ENCODE peak calls at places on chromosome 18, in eight cellular contexts. One of them, this sample, is unnamed.

GRCh38 chr18:60892441-60892840 is 440.8 kb upstream of the CDH20 start:
- DNase-seq in GM03348: no peak
- DNase-seq in CD4-positive, CD25-positive, alpha-beta regulatory T cell: no peak
- DNase-seq in brain microvascular endothelial cell: no peak
- DNase-seq in coronary artery: no peak
- DNase-seq in HS-5: peak
- DNase-seq in GM04504: no peak
- DNase-seq in Ammon's horn: no peak
- DNase-seq in this sample: no peak

GRCh38 chr18:77617681-77618080 is 368.0 kb downstream of the GALR1 start:
- DNase-seq in GM03348: no peak
- DNase-seq in GM04504: no peak
- DNase-seq in HS-5: no peak
- DNase-seq in CD4-positive, CD25-positive, alpha-beta regulatory T cell: no peak
- DNase-seq in coronary artery: no peak
- DNase-seq in brain microvascular endothelial cell: peak
- DNase-seq in Ammon's horn: no peak
- DNase-seq in this sample: no peak

GRCh38 chr18:49613141-49613641 is 51.3 kb downstream of the LIPG start:
- DNase-seq in GM04504: no peak
- DNase-seq in brain microvascular endothelial cell: no peak
- DNase-seq in HS-5: no peak
- DNase-seq in Ammon's horn: peak
- DNase-seq in coronary artery: no peak
- DNase-seq in CD4-positive, CD25-positive, alpha-beta regulatory T cell: no peak
- DNase-seq in GM03348: no peak
- DNase-seq in this sample: no peak

GRCh38 chr18:35635171-35635570 is 53.6 kb downstream of the GALNT1 start:
- DNase-seq in brain microvascular endothelial cell: no peak
- DNase-seq in Ammon's horn: no peak
- DNase-seq in GM03348: peak
- DNase-seq in GM04504: peak
- DNase-seq in CD4-positive, CD25-positive, alpha-beta regulatory T cell: no peak
- DNase-seq in coronary artery: no peak
- DNase-seq in HS-5: no peak
- DNase-seq in this sample: no peak

GRCh38 chr18:2857491-2858063 is 10.8 kb downstream of the EMILIN2 start:
- DNase-seq in CD4-positive, CD25-positive, alpha-beta regulatory T cell: no peak
- DNase-seq in brain microvascular endothelial cell: peak
- DNase-seq in HS-5: no peak
- DNase-seq in GM04504: peak
- DNase-seq in GM03348: peak
- DNase-seq in coronary artery: peak
- DNase-seq in Ammon's horn: peak
- DNase-seq in this sample: peak

GRCh38 chr18:12515550-12515949 is 107.8 kb downstream of the PRELID3A start:
- DNase-seq in CD4-positive, CD25-positive, alpha-beta regulatory T cell: no peak
- DNase-seq in coronary artery: no peak
- DNase-seq in brain microvascular endothelial cell: no peak
- DNase-seq in GM03348: no peak
- DNase-seq in GM04504: no peak
- DNase-seq in Ammon's horn: no peak
- DNase-seq in HS-5: no peak
- DNase-seq in this sample: no peak

GRCh38 chr18:79625195-79625923 is 54.2 kb upstream of the CTDP1 start:
- DNase-seq in CD4-positive, CD25-positive, alpha-beta regulatory T cell: no peak
- DNase-seq in GM03348: no peak
- DNase-seq in Ammon's horn: peak
- DNase-seq in GM04504: no peak
- DNase-seq in coronary artery: no peak
- DNase-seq in brain microvascular endothelial cell: no peak
- DNase-seq in HS-5: no peak
- DNase-seq in this sample: peak

GRCh38 chr18:49018961-49019445 is 68.2 kb upstream of the SMAD7 start:
- DNase-seq in Ammon's horn: no peak
- DNase-seq in coronary artery: no peak
- DNase-seq in brain microvascular endothelial cell: no peak
- DNase-seq in CD4-positive, CD25-positive, alpha-beta regulatory T cell: no peak
- DNase-seq in GM04504: no peak
- DNase-seq in HS-5: no peak
- DNase-seq in GM03348: no peak
- DNase-seq in this sample: no peak

GRCh38 chr18:74778191-74778847 is 180.6 kb downstream of the ZNF407 start:
- DNase-seq in brain microvascular endothelial cell: no peak
- DNase-seq in GM04504: no peak
- DNase-seq in coronary artery: no peak
- DNase-seq in HS-5: no peak
- DNase-seq in GM03348: peak
- DNase-seq in CD4-positive, CD25-positive, alpha-beta regulatory T cell: no peak
- DNase-seq in Ammon's horn: no peak
- DNase-seq in this sample: no peak

GRCh38 chr18:22074343-22075070 is 94.9 kb upstream of the GATA6 start:
- DNase-seq in GM04504: no peak
- DNase-seq in brain microvascular endothelial cell: no peak
- DNase-seq in GM03348: no peak
- DNase-seq in HS-5: no peak
- DNase-seq in Ammon's horn: no peak
- DNase-seq in coronary artery: no peak
- DNase-seq in CD4-positive, CD25-positive, alpha-beta regulatory T cell: no peak
- DNase-seq in this sample: peak

GRCh38 chr18:21330122-21330701 is 88.2 kb downstream of the GREB1L start:
- DNase-seq in CD4-positive, CD25-positive, alpha-beta regulatory T cell: no peak
- DNase-seq in GM04504: peak
- DNase-seq in coronary artery: no peak
- DNase-seq in brain microvascular endothelial cell: peak
- DNase-seq in GM03348: peak
- DNase-seq in Ammon's horn: no peak
- DNase-seq in HS-5: peak
- DNase-seq in this sample: peak

GRCh38 chr18:75551071-75551470 is 123.6 kb upstream of the SMIM21 start:
- DNase-seq in HS-5: no peak
- DNase-seq in CD4-positive, CD25-positive, alpha-beta regulatory T cell: no peak
- DNase-seq in GM04504: no peak
- DNase-seq in brain microvascular endothelial cell: no peak
- DNase-seq in coronary artery: no peak
- DNase-seq in GM03348: no peak
- DNase-seq in Ammon's horn: peak
- DNase-seq in this sample: no peak

GRCh38 chr18:58381676-58382411 is 247.0 kb downstream of the ALPK2 start:
- DNase-seq in coronary artery: no peak
- DNase-seq in CD4-positive, CD25-positive, alpha-beta regulatory T cell: no peak
- DNase-seq in Ammon's horn: no peak
- DNase-seq in HS-5: no peak
- DNase-seq in GM04504: no peak
- DNase-seq in brain microvascular endothelial cell: no peak
- DNase-seq in GM03348: no peak
- DNase-seq in this sample: no peak

GRCh38 chr18:3012920-3013810 is at the start of gene LPIN2:
- DNase-seq in coronary artery: peak
- DNase-seq in CD4-positive, CD25-positive, alpha-beta regulatory T cell: peak
- DNase-seq in Ammon's horn: peak
- DNase-seq in HS-5: peak
- DNase-seq in GM04504: peak
- DNase-seq in GM03348: peak
- DNase-seq in brain microvascular endothelial cell: peak
- DNase-seq in this sample: peak

GRCh38 chr18:34097312-34097711 is 127.4 kb downstream of the NOL4 start:
- DNase-seq in GM04504: no peak
- DNase-seq in brain microvascular endothelial cell: peak
- DNase-seq in CD4-positive, CD25-positive, alpha-beta regulatory T cell: no peak
- DNase-seq in GM03348: no peak
- DNase-seq in coronary artery: no peak
- DNase-seq in Ammon's horn: no peak
- DNase-seq in HS-5: no peak
- DNase-seq in this sample: no peak

GRCh38 chr18:21366896-21367295 is 124.9 kb downstream of the GREB1L start:
- DNase-seq in GM04504: no peak
- DNase-seq in CD4-positive, CD25-positive, alpha-beta regulatory T cell: no peak
- DNase-seq in brain microvascular endothelial cell: no peak
- DNase-seq in GM03348: no peak
- DNase-seq in HS-5: no peak
- DNase-seq in Ammon's horn: no peak
- DNase-seq in coronary artery: no peak
- DNase-seq in this sample: no peak

GRCh38 chr18:26777316-26778053 is 88.0 kb downstream of the AQP4 start:
- DNase-seq in GM04504: no peak
- DNase-seq in GM03348: no peak
- DNase-seq in Ammon's horn: no peak
- DNase-seq in coronary artery: no peak
- DNase-seq in brain microvascular endothelial cell: no peak
- DNase-seq in CD4-positive, CD25-positive, alpha-beta regulatory T cell: no peak
- DNase-seq in HS-5: no peak
- DNase-seq in this sample: no peak

GRCh38 chr18:79523221-79523737 is 127.5 kb downstream of the NFATC1 start:
- DNase-seq in coronary artery: peak
- DNase-seq in GM04504: no peak
- DNase-seq in HS-5: no peak
- DNase-seq in CD4-positive, CD25-positive, alpha-beta regulatory T cell: peak
- DNase-seq in Ammon's horn: no peak
- DNase-seq in GM03348: no peak
- DNase-seq in brain microvascular endothelial cell: no peak
- DNase-seq in this sample: peak

GRCh38 chr18:42274488-42275137 is 319.6 kb downstream of the PIK3C3 start:
- DNase-seq in GM04504: peak
- DNase-seq in CD4-positive, CD25-positive, alpha-beta regulatory T cell: peak
- DNase-seq in HS-5: no peak
- DNase-seq in Ammon's horn: no peak
- DNase-seq in coronary artery: no peak
- DNase-seq in GM03348: peak
- DNase-seq in brain microvascular endothelial cell: peak
- DNase-seq in this sample: no peak

GRCh38 chr18:12777543-12777942 is 74.7 kb downstream of the PSMG2 start:
- DNase-seq in CD4-positive, CD25-positive, alpha-beta regulatory T cell: no peak
- DNase-seq in coronary artery: no peak
- DNase-seq in Ammon's horn: no peak
- DNase-seq in brain microvascular endothelial cell: no peak
- DNase-seq in HS-5: no peak
- DNase-seq in GM04504: no peak
- DNase-seq in GM03348: no peak
- DNase-seq in this sample: no peak

GRCh38 chr18:4638680-4639079 is 183.6 kb upstream of the DLGAP1 start:
- DNase-seq in brain microvascular endothelial cell: no peak
- DNase-seq in Ammon's horn: no peak
- DNase-seq in HS-5: no peak
- DNase-seq in GM04504: no peak
- DNase-seq in GM03348: no peak
- DNase-seq in coronary artery: no peak
- DNase-seq in CD4-positive, CD25-positive, alpha-beta regulatory T cell: no peak
- DNase-seq in this sample: no peak

GRCh38 chr18:7664024-7664312 is 96.9 kb downstream of the PTPRM start:
- DNase-seq in HS-5: no peak
- DNase-seq in coronary artery: no peak
- DNase-seq in GM03348: no peak
- DNase-seq in GM04504: no peak
- DNase-seq in brain microvascular endothelial cell: no peak
- DNase-seq in Ammon's horn: no peak
- DNase-seq in CD4-positive, CD25-positive, alpha-beta regulatory T cell: no peak
- DNase-seq in this sample: no peak

GRCh38 chr18:80112623-80113248 is 3.7 kb downstream of the ADNP2 start:
- DNase-seq in GM03348: no peak
- DNase-seq in brain microvascular endothelial cell: no peak
- DNase-seq in CD4-positive, CD25-positive, alpha-beta regulatory T cell: no peak
- DNase-seq in GM04504: no peak
- DNase-seq in coronary artery: no peak
- DNase-seq in Ammon's horn: no peak
- DNase-seq in HS-5: no peak
- DNase-seq in this sample: no peak

GRCh38 chr18:9941108-9941507 is 27.3 kb downstream of the VAPA start:
- DNase-seq in brain microvascular endothelial cell: no peak
- DNase-seq in GM03348: no peak
- DNase-seq in GM04504: no peak
- DNase-seq in Ammon's horn: peak
- DNase-seq in CD4-positive, CD25-positive, alpha-beta regulatory T cell: no peak
- DNase-seq in HS-5: no peak
- DNase-seq in coronary artery: no peak
- DNase-seq in this sample: no peak

GRCh38 chr18:28581503-28582169 is 404.7 kb upstream of the CDH2 start:
- DNase-seq in brain microvascular endothelial cell: no peak
- DNase-seq in HS-5: no peak
- DNase-seq in Ammon's horn: no peak
- DNase-seq in CD4-positive, CD25-positive, alpha-beta regulatory T cell: no peak
- DNase-seq in GM04504: no peak
- DNase-seq in coronary artery: no peak
- DNase-seq in GM03348: no peak
- DNase-seq in this sample: no peak

GRCh38 chr18:33424266-33424946 is 16.1 kb downstream of the CCDC178 start:
- DNase-seq in CD4-positive, CD25-positive, alpha-beta regulatory T cell: no peak
- DNase-seq in coronary artery: no peak
- DNase-seq in HS-5: no peak
- DNase-seq in Ammon's horn: no peak
- DNase-seq in GM03348: no peak
- DNase-seq in GM04504: no peak
- DNase-seq in brain microvascular endothelial cell: no peak
- DNase-seq in this sample: no peak

GRCh38 chr18:7830468-7830867 is 263.4 kb downstream of the PTPRM start:
- DNase-seq in GM04504: no peak
- DNase-seq in GM03348: no peak
- DNase-seq in brain microvascular endothelial cell: no peak
- DNase-seq in Ammon's horn: no peak
- DNase-seq in CD4-positive, CD25-positive, alpha-beta regulatory T cell: peak
- DNase-seq in HS-5: no peak
- DNase-seq in coronary artery: no peak
- DNase-seq in this sample: no peak

GRCh38 chr18:5894613-5895299 is 566 bp downstream of the TMEM200C start:
- DNase-seq in coronary artery: no peak
- DNase-seq in HS-5: no peak
- DNase-seq in Ammon's horn: no peak
- DNase-seq in CD4-positive, CD25-positive, alpha-beta regulatory T cell: no peak
- DNase-seq in GM04504: no peak
- DNase-seq in GM03348: no peak
- DNase-seq in brain microvascular endothelial cell: no peak
- DNase-seq in this sample: no peak

GRCh38 chr18:25074925-25075693 is 276.9 kb downstream of the ZNF521 start:
- DNase-seq in coronary artery: no peak
- DNase-seq in brain microvascular endothelial cell: no peak
- DNase-seq in GM04504: no peak
- DNase-seq in GM03348: no peak
- DNase-seq in HS-5: no peak
- DNase-seq in CD4-positive, CD25-positive, alpha-beta regulatory T cell: no peak
- DNase-seq in Ammon's horn: no peak
- DNase-seq in this sample: no peak

GRCh38 chr18:77103991-77104521 is 28.5 kb downstream of the MBP start:
- DNase-seq in brain microvascular endothelial cell: peak
- DNase-seq in GM03348: no peak
- DNase-seq in HS-5: no peak
- DNase-seq in CD4-positive, CD25-positive, alpha-beta regulatory T cell: no peak
- DNase-seq in GM04504: no peak
- DNase-seq in coronary artery: peak
- DNase-seq in Ammon's horn: no peak
- DNase-seq in this sample: no peak

GRCh38 chr18:24600076-24600654 is 139.7 kb downstream of the HRH4 start:
- DNase-seq in coronary artery: no peak
- DNase-seq in HS-5: peak
- DNase-seq in GM03348: peak
- DNase-seq in GM04504: peak
- DNase-seq in brain microvascular endothelial cell: peak
- DNase-seq in Ammon's horn: peak
- DNase-seq in CD4-positive, CD25-positive, alpha-beta regulatory T cell: peak
- DNase-seq in this sample: no peak

GRCh38 chr18:12254137-12254819 is at the start of gene CIDEA:
- DNase-seq in HS-5: no peak
- DNase-seq in coronary artery: no peak
- DNase-seq in GM03348: peak
- DNase-seq in brain microvascular endothelial cell: no peak
- DNase-seq in GM04504: no peak
- DNase-seq in Ammon's horn: no peak
- DNase-seq in CD4-positive, CD25-positive, alpha-beta regulatory T cell: no peak
- DNase-seq in this sample: no peak

GRCh38 chr18:3217930-3218647 is 1.7 kb downstream of the MYOM1 start:
- DNase-seq in brain microvascular endothelial cell: peak
- DNase-seq in Ammon's horn: no peak
- DNase-seq in GM03348: no peak
- DNase-seq in coronary artery: no peak
- DNase-seq in CD4-positive, CD25-positive, alpha-beta regulatory T cell: no peak
- DNase-seq in HS-5: no peak
- DNase-seq in GM04504: no peak
- DNase-seq in this sample: peak

GRCh38 chr18:23258566-23259265 is 123.4 kb downstream of the CABLES1 start:
- DNase-seq in GM03348: no peak
- DNase-seq in Ammon's horn: no peak
- DNase-seq in coronary artery: no peak
- DNase-seq in HS-5: no peak
- DNase-seq in brain microvascular endothelial cell: no peak
- DNase-seq in GM04504: no peak
- DNase-seq in CD4-positive, CD25-positive, alpha-beta regulatory T cell: no peak
- DNase-seq in this sample: no peak